ENCODE peak calls at places on chromosomes 1 and 21, in eight cellular contexts. I is tibial nerve; N is mesendoderm; X is neural progenitor cell; G is psoas muscle; T is endodermal cell; S is CD8-positive, alpha-beta T cell; V is heart left ventricle. Z is an unnamed sample. For H3K4me1, the result is how much of the 10 kb centered on the place peaks cover.

GRCh38 chr1:161427733-161428516 is 60.2 kb upstream of the CFAP126 start:
- DNase-seq in I (no peak), N (peak), X (peak), G (no peak), T (peak), S (no peak), V (no peak), Z (no peak)

GRCh38 chr1:167752219-167752985 is 30.6 kb downstream of the MPZL1 start:
- DNase-seq in I (no peak), N (no peak), X (no peak), G (no peak), T (no peak), S (no peak), V (no peak), Z (no peak)

GRCh38 chr1:203914292-203914691 is 52.9 kb downstream of the SNRPE start:
- DNase-seq in I (no peak), N (no peak), X (no peak), G (no peak), T (no peak), S (no peak), V (no peak), Z (no peak)

GRCh38 chr1:41282679-41283317 is 40.7 kb upstream of the SCMH1 start:
- DNase-seq in I (peak), N (peak), X (peak), G (peak), T (peak), S (peak), V (no peak), Z (no peak)

GRCh38 chr1:6409053-6409452 is 10.7 kb downstream of the HES2 start:
- DNase-seq in I (no peak), N (no peak), X (no peak), G (no peak), T (no peak), S (no peak), V (no peak), Z (no peak)

GRCh38 chr21:39715804-39716397 is 29.1 kb upstream of the IGSF5 start:
- DNase-seq in I (peak), N (peak), X (peak), G (peak), T (peak), S (peak), V (peak), Z (peak)

GRCh38 chr1:6349254-6349943 is 44.2 kb downstream of the ACOT7 start:
- DNase-seq in I (no peak), N (no peak), X (no peak), G (no peak), T (no peak), S (no peak), V (no peak), Z (no peak)

GRCh38 chr21:43775795-43776430 is at the start of gene CSTB:
- DNase-seq in I (peak), N (peak), X (peak), G (peak), T (peak), S (peak), V (peak), Z (peak)

GRCh38 chr1:247102381-247102780 is 1.8 kb downstream of the ZNF669 start:
- DNase-seq in I (no peak), N (no peak), X (no peak), G (no peak), T (no peak), S (no peak), V (no peak), Z (no peak)

GRCh38 chr21:39108291-39109162 is 74.7 kb downstream of the PSMG1 start:
- DNase-seq in I (no peak), N (no peak), X (no peak), G (no peak), T (no peak), S (no peak), V (no peak), Z (no peak)

GRCh38 chr1:29083318-29084195 is 40.1 kb downstream of the TMEM200B start:
- DNase-seq in I (no peak), N (peak), X (no peak), G (no peak), T (no peak), S (no peak), V (no peak), Z (no peak)

GRCh38 chr1:48869116-48869893 is 92.6 kb upstream of the BEND5 start:
- DNase-seq in I (no peak), N (peak), X (peak), G (no peak), T (peak), S (no peak), V (no peak), Z (no peak)

GRCh38 chr1:84584126-84584525 is 9.9 kb upstream of the CTBS start:
- DNase-seq in I (no peak), N (no peak), X (no peak), G (no peak), T (no peak), S (no peak), V (no peak), Z (no peak)

GRCh38 chr1:147567594-147568381 is 26.5 kb downstream of the BCL9 start:
- DNase-seq in I (no peak), N (peak), X (peak), G (no peak), T (peak), S (no peak), V (no peak), Z (no peak)

GRCh38 chr21:41601573-41602371 is 93.8 kb upstream of the TMPRSS2 start:
- DNase-seq in I (no peak), N (no peak), X (no peak), G (no peak), T (peak), S (no peak), V (no peak), Z (no peak)

GRCh38 chr21:21030311-21030710 is 32.1 kb downstream of the NCAM2 start:
- DNase-seq in I (no peak), N (no peak), X (no peak), G (no peak), T (no peak), S (no peak), V (no peak), Z (no peak)

GRCh38 chr1:6515771-6516170 is 24.3 kb upstream of the PLEKHG5 start:
- DNase-seq in I (no peak), N (no peak), X (no peak), G (no peak), T (no peak), S (no peak), V (no peak), Z (no peak)

GRCh38 chr1:102472524-102472923 is 475.8 kb upstream of the OLFM3 start:
- DNase-seq in I (no peak), N (no peak), X (no peak), G (no peak), T (no peak), S (no peak), V (no peak), Z (no peak)

DNA sequence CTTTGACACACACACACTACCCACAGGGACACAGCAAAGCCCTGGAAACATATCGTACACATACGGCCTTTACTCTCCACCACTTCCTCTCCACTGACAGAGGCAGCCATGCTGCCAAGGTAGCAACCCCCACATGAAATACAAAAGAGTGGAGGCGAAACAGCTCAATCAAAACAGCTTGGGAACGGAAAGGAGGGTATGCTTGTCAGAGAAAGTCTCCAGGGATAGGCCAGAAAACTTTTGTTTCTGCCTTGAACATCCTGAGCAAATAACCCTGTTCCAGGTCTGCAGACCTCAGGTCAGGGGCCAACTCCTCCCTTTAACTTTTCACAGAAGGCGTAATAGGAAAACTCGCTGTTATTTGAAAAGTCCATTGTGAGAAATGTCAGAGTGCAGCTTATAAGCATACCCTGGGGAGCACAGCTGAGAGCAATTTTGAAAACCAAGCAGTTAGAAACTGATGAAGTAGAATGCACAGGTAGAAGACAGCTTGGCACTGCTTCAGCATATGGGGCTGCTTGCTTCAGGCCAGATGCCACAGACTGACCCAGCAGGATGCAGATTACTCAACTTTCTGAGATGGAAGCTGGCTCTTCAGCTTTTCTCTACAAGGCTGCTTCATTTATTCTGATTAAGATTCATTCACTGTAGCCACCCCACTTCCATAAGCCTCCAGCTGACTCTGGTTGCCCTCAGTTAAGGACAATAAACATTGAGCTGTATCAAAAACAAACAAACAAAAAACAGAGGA is 18.0 kb downstream of the KIAA0319L start:
- DNase-seq in I (no peak), N (no peak), X (no peak), G (no peak), T (no peak), S (no peak), V (no peak), Z (no peak)
- H3K4me3 ChIP-seq in I (no peak), N (no peak), X (no peak), G (no peak), T (no peak), S (peak), V (no peak), Z (no peak)

GRCh38 chr1:162660598-162660997 is 28.3 kb downstream of the DDR2 start:
- DNase-seq in I (no peak), N (no peak), X (no peak), G (no peak), T (no peak), S (no peak), V (no peak), Z (no peak)
- H3K4me1 ChIP-seq in I (under half), N (under half), X (under half), G (under half), T (under half), S (under half), V (under half), Z (under half)

DNA sequence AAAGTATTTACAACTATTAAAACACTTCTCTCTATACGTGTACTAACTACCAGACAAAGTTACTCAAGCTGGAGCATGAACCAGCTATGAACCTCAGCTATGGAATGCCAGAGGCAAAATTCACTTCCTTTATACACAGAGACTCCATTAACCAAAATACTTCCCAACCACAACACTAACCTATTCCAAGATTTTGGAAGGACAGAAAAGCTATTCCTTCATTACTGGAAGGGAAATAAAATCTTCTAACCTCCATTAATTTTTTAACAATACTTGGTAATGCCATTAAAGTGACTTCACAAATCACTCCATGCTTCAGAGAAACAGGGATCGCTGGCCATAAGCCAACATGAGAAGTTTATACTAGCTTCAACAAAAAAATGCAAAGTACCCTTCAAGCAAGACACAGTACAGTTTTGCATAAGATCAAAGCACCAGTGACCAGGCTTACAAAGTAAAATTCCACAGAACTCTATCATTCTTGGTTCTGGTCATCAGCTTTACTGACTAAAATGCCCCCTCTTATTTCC is 58.0 kb downstream of the PUM1 start:
- DNase-seq in I (no peak), N (peak), X (no peak), G (no peak), T (no peak), S (no peak), V (no peak), Z (no peak)
- H3K4me3 ChIP-seq in I (no peak), N (no peak), X (no peak), G (no peak), T (no peak), S (no peak), V (no peak), Z (no peak)

GRCh38 chr1:61141288-61142044 is 59.1 kb downstream of the NFIA start:
- DNase-seq in I (no peak), N (peak), X (no peak), G (no peak), T (no peak), S (no peak), V (no peak), Z (peak)

GRCh38 chr1:61140778-61141177 is 58.4 kb downstream of the NFIA start:
- DNase-seq in I (no peak), N (no peak), X (no peak), G (no peak), T (no peak), S (no peak), V (no peak), Z (no peak)

GRCh38 chr1:61140056-61140549 is 57.7 kb downstream of the NFIA start:
- DNase-seq in I (no peak), N (peak), X (no peak), G (no peak), T (no peak), S (no peak), V (no peak), Z (no peak)

GRCh38 chr1:61143821-61144220 is 61.5 kb downstream of the NFIA start:
- DNase-seq in I (no peak), N (no peak), X (no peak), G (no peak), T (no peak), S (no peak), V (no peak), Z (no peak)

DNA sequence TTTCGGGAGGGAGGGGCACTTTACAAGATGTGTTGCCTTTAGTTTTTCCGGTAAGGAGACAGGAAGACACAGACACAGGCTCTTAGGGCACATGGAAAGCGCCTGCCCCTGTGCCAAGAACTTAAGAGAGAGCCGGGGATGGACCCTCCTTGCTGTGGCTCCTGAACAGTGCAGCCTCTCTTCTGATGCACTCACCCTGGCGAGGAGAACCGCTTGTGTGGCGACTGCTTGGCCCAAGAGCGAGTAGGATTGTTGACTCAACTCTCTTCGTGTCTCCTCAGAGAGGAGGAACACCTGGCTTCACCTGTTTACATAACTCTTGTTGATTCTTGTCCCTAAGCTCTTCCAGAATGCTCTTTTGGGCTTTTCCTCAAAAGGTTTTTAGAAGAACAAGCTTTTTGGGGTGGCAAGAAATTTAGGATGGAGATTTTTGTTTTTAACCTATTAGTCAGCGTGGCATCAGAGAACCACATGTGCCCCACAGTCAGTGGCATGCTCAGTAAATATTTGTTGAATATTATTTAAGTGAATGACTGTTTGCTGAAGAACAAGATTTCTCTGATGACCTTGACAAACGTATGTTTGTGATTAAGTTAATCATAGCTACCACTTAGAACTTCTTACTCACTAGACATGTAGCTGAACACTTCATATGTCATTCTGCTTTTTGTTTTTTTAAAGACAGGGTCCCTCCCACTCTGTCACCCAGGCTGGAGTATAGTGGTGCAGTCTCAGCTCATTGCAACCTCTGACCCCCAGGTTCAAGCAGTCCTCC is 60.6 kb downstream of the NFIA start:
- DNase-seq in I (no peak), N (no peak), X (no peak), G (no peak), T (no peak), S (no peak), V (no peak), Z (no peak)
- H3K4me1 ChIP-seq in I (under half), N (under half), X (under half), G (under half), T (under half), S (under half), V (under half), Z (half or more)

Z was measured in gastrocnemius medialis.